ENCODE peak calls at places on chromosome 22, in six cellular contexts. R is DND-41, Q is Peyer's patch, F is A549, U is tibial artery, T is pancreas. B is an unnamed sample. For H3K4me1, the result is how much of the 10 kb centered on the place peaks cover.

GRCh38 chr22:28799834-28800307 is 498 bp downstream of the XBP1 start:
- DNase-seq in T (peak), Q (peak), F (no peak), U (peak), R (peak), B (peak)

GRCh38 chr22:17266261-17266971 is 47.2 kb upstream of the ADA2 start:
- DNase-seq in U (no peak), F (no peak), Q (peak), T (no peak), R (peak), B (no peak)

GRCh38 chr22:39522567-39523300 is 2.4 kb downstream of the ATF4 start:
- DNase-seq in F (peak), Q (no peak), T (peak), U (no peak), R (peak), B (no peak)

GRCh38 chr22:28435271-28435825 is 244.3 kb downstream of the TTC28 start:
- DNase-seq in U (no peak), Q (no peak), T (peak), F (no peak), R (no peak), B (peak)

GRCh38 chr22:30204742-30205111 is 41.8 kb downstream of the LIF start:
- DNase-seq in T (no peak), R (no peak), Q (no peak), F (no peak), U (no peak), B (no peak)

GRCh38 chr22:50606561-50607365 is 6.2 kb downstream of the MAPK8IP2 start:
- DNase-seq in T (peak), U (no peak), F (no peak), R (no peak), Q (no peak), B (no peak)

GRCh38 chr22:30606455-30607299 is at the start of gene TCN2:
- DNase-seq in Q (peak), R (no peak), T (peak), F (peak), U (peak), B (peak)

GRCh38 chr22:45120931-45121330 is 42.8 kb upstream of the NUP50 start:
- DNase-seq in R (no peak), T (no peak), Q (no peak), F (no peak), U (no peak), B (no peak)

GRCh38 chr22:30044369-30044768 is 35.9 kb upstream of the HORMAD2 start:
- DNase-seq in F (no peak), R (no peak), T (peak), Q (peak), U (no peak), B (no peak)

GRCh38 chr22:30422481-30423295 is 2.9 kb upstream of the MTFP1 start:
- DNase-seq in F (peak), T (peak), Q (peak), R (peak), U (peak), B (peak)

GRCh38 chr22:50084570-50084969 is 656 bp downstream of the MLC1 start:
- DNase-seq in T (no peak), Q (no peak), R (no peak), U (no peak), F (no peak), B (no peak)

GRCh38 chr22:39467390-39467901 is 10.6 kb downstream of the MGAT3 start:
- DNase-seq in T (no peak), Q (no peak), R (no peak), F (no peak), U (no peak), B (no peak)

GRCh38 chr22:32852346-32853251 is 51.1 kb downstream of the TIMP3 start:
- DNase-seq in T (no peak), U (peak), Q (no peak), R (no peak), F (no peak), B (no peak)

GRCh38 chr22:30636226-30637077 is 871 bp downstream of the SLC35E4 start:
- DNase-seq in R (no peak), F (peak), Q (peak), U (no peak), T (peak), B (peak)

GRCh38 chr22:31329029-31329428 is 17.1 kb downstream of the PATZ1 start:
- DNase-seq in U (no peak), F (no peak), Q (no peak), T (no peak), R (no peak), B (no peak)

GRCh38 chr22:36729321-36729720 is 25.8 kb upstream of the CACNG2 start:
- DNase-seq in R (no peak), U (no peak), T (no peak), F (no peak), Q (peak), B (peak)

GRCh38 chr22:49286236-49286760 is 541.4 kb downstream of the BRD1 start:
- DNase-seq in Q (no peak), U (no peak), R (no peak), T (no peak), F (no peak), B (no peak)

GRCh38 chr22:24290459-24290858 is 19.8 kb downstream of the SPECC1L start:
- DNase-seq in F (no peak), Q (no peak), R (no peak), U (no peak), T (no peak), B (no peak)

GRCh38 chr22:31098633-31099110 is 8.7 kb downstream of the SELENOM start:
- DNase-seq in T (no peak), F (no peak), R (no peak), U (no peak), Q (no peak), B (no peak)

GRCh38 chr22:26995222-26995621 is 337.8 kb downstream of the MIAT start:
- DNase-seq in F (no peak), R (no peak), T (peak), U (no peak), Q (no peak), B (no peak)

GRCh38 chr22:31952459-31952858 is 8.1 kb downstream of the YWHAH start:
- DNase-seq in T (no peak), U (no peak), F (no peak), R (no peak), Q (no peak), B (no peak)

GRCh38 chr22:39959640-39960447 is at the start of gene TMA7B:
- DNase-seq in R (no peak), Q (peak), T (no peak), U (no peak), F (peak), B (no peak)

GRCh38 chr22:48075604-48076400 is 1313.4 kb downstream of the TBC1D22A start:
- DNase-seq in T (no peak), F (no peak), Q (no peak), R (no peak), U (no peak), B (no peak)

GRCh38 chr22:44627521-44628139 is 74.4 kb upstream of the PRR5 start:
- DNase-seq in R (no peak), U (no peak), T (no peak), Q (no peak), F (no peak), B (no peak)

GRCh38 chr22:49354516-49355205 is 473.0 kb downstream of the BRD1 start:
- DNase-seq in R (no peak), F (no peak), Q (peak), T (no peak), U (no peak), B (no peak)

GRCh38 chr22:24436553-24436952 is 9.2 kb downstream of the ADORA2A start:
- DNase-seq in U (no peak), T (no peak), F (no peak), Q (peak), R (no peak), B (no peak)

GRCh38 chr22:39215430-39216142 is 29.2 kb downstream of the PDGFB start:
- DNase-seq in Q (peak), F (peak), R (no peak), U (no peak), T (no peak), B (no peak)

GRCh38 chr22:45096256-45096907 is 67.3 kb upstream of the NUP50 start:
- DNase-seq in T (peak), U (peak), Q (peak), R (peak), F (peak), B (no peak)

GRCh38 chr22:17501679-17502285 is 61.5 kb upstream of the SLC25A18 start:
- DNase-seq in U (no peak), Q (no peak), R (peak), F (peak), T (peak), B (no peak)

GRCh38 chr22:30922151-30922611 is 46.4 kb downstream of the MORC2 start:
- DNase-seq in U (no peak), T (peak), R (no peak), F (peak), Q (peak), B (peak)

GRCh38 chr22:29032584-29032983 is 29.0 kb downstream of the C22orf31 start:
- DNase-seq in Q (no peak), T (peak), F (peak), R (no peak), U (no peak), B (peak)

GRCh38 chr22:50342651-50343540 is at the start of gene PPP6R2:
- DNase-seq in R (peak), U (peak), T (peak), F (peak), Q (peak), B (peak)

GRCh38 chr22:17888855-17889254 is 114.6 kb upstream of the BID start:
- DNase-seq in F (no peak), U (no peak), R (no peak), Q (no peak), T (no peak), B (no peak)

GRCh38 chr22:43295660-43296059 is 47.5 kb downstream of the SCUBE1 start:
- DNase-seq in Q (no peak), F (no peak), R (no peak), U (no peak), T (no peak), B (no peak)

GRCh38 chr22:43292633-43293025 is 50.5 kb downstream of the SCUBE1 start:
- DNase-seq in Q (no peak), T (no peak), R (no peak), U (no peak), F (no peak), B (no peak)

GRCh38 chr22:43295173-43295572 is 48.0 kb downstream of the SCUBE1 start:
- DNase-seq in Q (no peak), F (no peak), R (no peak), U (no peak), T (no peak), B (no peak)

GRCh38 chr22:43293259-43293658 is 49.9 kb downstream of the SCUBE1 start:
- DNase-seq in R (no peak), Q (peak), T (no peak), U (no peak), F (no peak), B (no peak)

DNA sequence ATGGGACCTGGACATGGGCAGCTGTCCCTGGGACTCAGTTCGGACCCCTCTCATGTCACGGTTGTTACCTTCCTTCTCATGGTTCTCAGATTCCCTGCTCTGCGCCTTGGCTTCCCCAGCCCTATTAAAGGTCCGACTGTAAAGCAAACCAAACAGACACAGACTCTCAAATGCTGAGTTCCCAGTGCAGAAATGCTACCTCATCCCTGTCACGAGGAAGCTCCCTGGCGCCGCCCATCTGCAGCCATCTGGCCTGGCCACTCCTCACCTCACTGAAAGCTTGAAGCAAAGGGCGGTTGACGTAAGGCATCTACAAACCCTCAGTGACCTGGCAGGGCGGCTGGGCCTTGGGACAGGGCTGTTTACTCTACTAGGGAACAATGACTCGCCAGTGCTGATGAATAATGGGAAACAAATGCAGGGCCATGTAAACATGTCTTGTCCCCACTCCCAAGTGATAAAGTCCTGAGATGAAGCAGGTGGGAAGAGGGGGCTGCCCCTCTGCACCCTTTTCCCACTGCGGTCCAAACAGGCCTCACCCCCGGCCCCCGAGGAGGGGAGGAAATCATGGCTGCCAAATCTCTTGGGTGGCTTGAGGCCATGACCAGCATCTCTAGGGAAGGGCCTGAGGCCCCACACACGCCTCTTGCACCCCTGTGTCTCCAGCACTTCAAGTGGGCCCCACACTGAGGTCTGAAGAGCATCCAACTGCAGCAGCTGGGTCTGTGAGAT is 49.3 kb downstream of the SCUBE1 start:
- DNase-seq in R (no peak), Q (peak), F (peak), U (no peak), T (no peak), B (no peak)
- H3K27ac ChIP-seq in R (no peak), Q (no peak), F (peak), U (no peak), T (no peak), B (no peak)

GRCh38 chr22:35305525-35306070 is 5.9 kb downstream of the TOM1 start:
- DNase-seq in Q (no peak), F (no peak), U (no peak), R (no peak), T (no peak), B (no peak)

GRCh38 chr22:35303029-35303624 is 3.4 kb downstream of the TOM1 start:
- DNase-seq in U (no peak), F (no peak), R (no peak), T (no peak), Q (no peak), B (no peak)

GRCh38 chr22:35301370-35301874 is 1.7 kb downstream of the TOM1 start:
- DNase-seq in R (no peak), Q (peak), T (no peak), F (peak), U (peak), B (peak)

GRCh38 chr22:35299217-35299716 is 427 bp upstream of the TOM1 start:
- DNase-seq in U (no peak), T (no peak), F (no peak), R (no peak), Q (peak), B (no peak)

DNA sequence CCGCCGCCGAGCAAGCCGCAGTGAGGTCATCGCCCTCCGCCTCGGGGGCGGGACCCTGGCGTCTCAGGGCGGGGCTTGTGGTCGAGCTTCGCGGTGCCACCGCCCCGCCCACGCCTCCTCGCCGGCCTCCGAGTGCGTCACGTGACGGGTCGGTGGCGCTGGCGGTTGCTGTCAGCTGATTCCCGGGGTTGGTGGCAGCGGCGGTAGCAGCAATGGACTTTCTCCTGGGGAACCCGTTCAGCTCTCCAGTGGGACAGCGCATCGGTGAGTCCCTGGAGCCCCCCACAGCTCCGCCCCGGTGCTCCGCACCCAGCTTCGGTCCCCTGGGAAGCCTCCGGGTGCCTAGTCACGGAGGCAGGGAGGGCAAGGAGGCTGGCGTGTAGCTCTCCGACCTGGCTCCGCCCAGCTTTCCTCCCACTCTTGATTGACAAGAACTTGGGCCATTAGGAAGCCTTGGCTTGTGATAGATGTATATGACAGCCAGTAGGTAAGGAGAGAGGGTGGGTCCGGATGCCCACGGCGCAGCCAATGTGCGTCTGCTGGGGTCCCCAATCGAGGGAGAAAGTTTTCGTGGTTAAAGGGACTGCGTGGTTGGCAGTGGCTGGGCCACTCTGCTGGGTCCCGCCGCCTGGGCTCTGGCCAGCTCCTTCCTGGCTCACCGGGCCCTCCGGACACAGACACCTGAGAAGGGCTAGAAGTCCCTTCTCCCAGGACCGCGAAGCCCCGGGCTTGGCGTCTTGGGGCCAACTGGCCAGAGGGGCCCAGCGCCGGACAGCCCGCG is at the start of gene TOM1:
- DNase-seq in U (peak), R (peak), F (peak), T (peak), Q (peak), B (peak)
- H3K4me1 ChIP-seq in U (under half), R (under half), F (under half), T (under half), Q (under half), B (under half)

GRCh38 chr22:46428171-46428570 is 92.7 kb downstream of the TRMU start:
- DNase-seq in F (no peak), U (no peak), Q (no peak), R (no peak), T (no peak), B (no peak)

GRCh38 chr22:46421272-46421671 is 85.8 kb downstream of the TRMU start:
- DNase-seq in Q (peak), U (no peak), R (no peak), T (no peak), F (no peak), B (no peak)

GRCh38 chr22:46422896-46423295 is 87.4 kb downstream of the TRMU start:
- DNase-seq in U (no peak), F (no peak), Q (no peak), R (no peak), T (no peak), B (peak)

GRCh38 chr22:46424496-46424895 is 89.0 kb downstream of the TRMU start:
- DNase-seq in U (no peak), R (no peak), T (no peak), F (no peak), Q (no peak), B (no peak)

GRCh38 chr22:46425011-46425410 is 89.5 kb downstream of the TRMU start:
- DNase-seq in Q (no peak), U (no peak), T (no peak), F (no peak), R (no peak), B (no peak)
- H3K27ac ChIP-seq in Q (no peak), U (no peak), T (no peak), F (no peak), R (no peak), B (no peak)

GRCh38 chr22:42039271-42039670 is 31.3 kb downstream of the NAGA start:
- DNase-seq in U (no peak), F (no peak), T (no peak), R (no peak), Q (no peak), B (no peak)
- H3K4me1 ChIP-seq in U (under half), F (under half), T (under half), R (under half), Q (under half), B (under half)

GRCh38 chr22:25853078-25853477 is 111.1 kb downstream of the MYO18B start:
- DNase-seq in T (no peak), Q (no peak), R (no peak), U (no peak), F (no peak), B (no peak)
- H3K27ac ChIP-seq in T (no peak), Q (no peak), R (no peak), U (no peak), F (no peak), B (no peak)

GRCh38 chr22:23215294-23216204 is 35.2 kb downstream of the BCR start:
- DNase-seq in U (peak), Q (no peak), R (no peak), F (no peak), T (peak), B (no peak)
- H3K4me1 ChIP-seq in U (under half), Q (under half), R (half or more), F (under half), T (half or more), B (under half)

GRCh38 chr22:22075382-22076163 is 93.0 kb upstream of the TOP3B start:
- DNase-seq in T (no peak), F (no peak), U (no peak), Q (no peak), R (no peak), B (no peak)
- H3K27ac ChIP-seq in T (no peak), F (peak), U (no peak), Q (no peak), R (no peak), B (no peak)

DNA sequence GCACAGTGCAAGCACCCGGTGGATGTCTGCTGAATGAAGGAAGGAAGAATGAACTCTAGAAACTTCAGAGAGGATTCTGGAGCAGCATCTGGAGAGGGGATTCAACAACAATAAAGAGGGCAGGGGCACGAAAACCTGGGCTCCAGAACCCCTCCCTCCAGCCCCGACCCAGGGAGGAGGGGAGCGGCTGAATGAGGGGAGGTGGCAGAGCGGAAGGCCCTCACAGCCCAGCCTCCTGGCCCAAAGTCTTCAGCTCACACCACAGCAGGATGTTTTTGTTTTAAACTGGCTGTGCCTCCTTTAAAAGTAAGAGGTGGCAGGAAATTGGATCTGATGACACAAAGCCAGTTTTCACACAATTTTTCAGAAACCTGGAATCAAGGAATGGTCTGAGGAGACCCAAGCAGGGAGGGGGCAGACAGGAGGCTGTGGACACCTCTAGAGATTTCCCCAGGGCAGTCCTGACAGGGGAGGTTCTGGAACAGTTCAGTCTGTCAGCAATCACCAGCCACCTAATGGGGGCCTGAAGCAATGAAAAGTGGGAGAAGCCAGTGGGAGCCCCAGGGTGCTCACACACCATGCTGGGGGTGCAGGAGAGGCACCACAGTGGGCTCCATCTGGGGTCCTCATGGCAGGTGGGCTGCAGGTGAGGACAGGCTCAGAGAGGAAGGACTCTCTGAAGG is 44.4 kb upstream of the TCF20 start:
- DNase-seq in Q (no peak), T (no peak), R (no peak), F (no peak), U (no peak), B (no peak)
- H3K4me1 ChIP-seq in Q (under half), T (under half), R (under half), F (under half), U (under half), B (under half)

GRCh38 chr22:20136603-20136873 is 4.9 kb downstream of the ZDHHC8 start:
- DNase-seq in U (no peak), Q (no peak), T (no peak), F (no peak), R (no peak), B (no peak)

GRCh38 chr22:20137671-20138416 is 6.2 kb downstream of the ZDHHC8 start:
- DNase-seq in U (no peak), R (no peak), T (no peak), Q (no peak), F (no peak), B (no peak)

GRCh38 chr22:20135846-20136602 is 4.4 kb downstream of the ZDHHC8 start:
- DNase-seq in Q (no peak), U (no peak), T (no peak), R (no peak), F (no peak), B (no peak)

GRCh38 chr22:20138417-20138738 is 6.8 kb downstream of the ZDHHC8 start:
- DNase-seq in F (no peak), U (no peak), R (no peak), Q (no peak), T (no peak), B (no peak)

GRCh38 chr22:20137113-20137512 is 5.5 kb downstream of the ZDHHC8 start:
- DNase-seq in U (no peak), F (no peak), Q (no peak), T (no peak), R (no peak), B (no peak)
- H3K27ac ChIP-seq in U (peak), F (no peak), Q (no peak), T (no peak), R (no peak), B (no peak)

B was measured in right lobe of liver.